ENCODE peak calls at places on chromosome 12, in seven cellular contexts. G, D, F, Z, O, J and S are unnamed samples.

GRCh38 chr12:103369929-103370328 is 125.8 kb downstream of the C12orf42 start:
- DNase-seq in F (no peak), O (no peak), G (no peak), D (no peak), J (no peak), Z (no peak), S (no peak)

GRCh38 chr12:52029686-52030085 is 21.6 kb upstream of the NR4A1 start:
- DNase-seq in J (no peak), O (peak), F (no peak), G (peak), Z (no peak), D (peak), S (peak)

GRCh38 chr12:24087294-24087693 is 137.8 kb upstream of the SOX5 start:
- DNase-seq in G (no peak), F (no peak), Z (no peak), D (no peak), J (no peak), O (no peak), S (no peak)

GRCh38 chr12:132239392-132239791 is 90.0 kb downstream of the GALNT9 start:
- DNase-seq in G (no peak), J (no peak), D (no peak), Z (no peak), F (no peak), O (no peak), S (no peak)

GRCh38 chr12:16675438-16675837 is 69.5 kb upstream of the LMO3 start:
- DNase-seq in G (no peak), F (no peak), Z (no peak), D (no peak), J (no peak), O (no peak), S (no peak)

GRCh38 chr12:49133014-49133413 is 1.8 kb upstream of the TUBA1B start:
- DNase-seq in G (no peak), F (no peak), D (no peak), O (peak), J (no peak), Z (no peak), S (no peak)

GRCh38 chr12:79373896-79374499 is 316.8 kb downstream of the PAWR start:
- DNase-seq in G (peak), J (no peak), F (no peak), O (peak), Z (no peak), D (no peak), S (peak)

GRCh38 chr12:121705514-121705913 is 7.0 kb upstream of the TMEM120B start:
- DNase-seq in Z (no peak), F (no peak), D (no peak), O (no peak), J (no peak), G (no peak), S (no peak)

GRCh38 chr12:50603817-50604639 is 99.2 kb downstream of the DIP2B start:
- DNase-seq in Z (peak), O (no peak), F (no peak), G (no peak), J (no peak), D (no peak), S (no peak)

GRCh38 chr12:93524386-93525133 is 47.9 kb upstream of the SOCS2 start:
- DNase-seq in G (no peak), F (peak), J (no peak), D (no peak), O (no peak), Z (no peak), S (no peak)

GRCh38 chr12:126196263-126196662 is 1131.0 kb downstream of the AACS start:
- DNase-seq in F (no peak), J (no peak), O (no peak), G (no peak), D (no peak), Z (no peak), S (no peak)

GRCh38 chr12:32983968-32984367 is 87.4 kb upstream of the PKP2 start:
- DNase-seq in G (no peak), F (no peak), O (no peak), D (no peak), J (no peak), Z (no peak), S (peak)

GRCh38 chr12:15038137-15038536 is 65.3 kb downstream of the PDE6H start:
- DNase-seq in D (no peak), J (no peak), O (no peak), F (no peak), G (no peak), Z (no peak), S (no peak)

GRCh38 chr12:4383304-4383865 is 3.9 kb upstream of the FGF23 start:
- DNase-seq in F (no peak), J (no peak), Z (no peak), O (no peak), D (no peak), G (peak), S (peak)

GRCh38 chr12:2168808-2169207 is 116.0 kb downstream of the CACNA1C start:
- DNase-seq in G (no peak), Z (no peak), O (peak), F (no peak), D (no peak), J (no peak), S (no peak)

GRCh38 chr12:92400006-92400405 is 254.4 kb upstream of the BTG1 start:
- DNase-seq in Z (no peak), F (no peak), J (no peak), G (no peak), D (no peak), O (no peak), S (no peak)

GRCh38 chr12:13595536-13596450 is 385.6 kb downstream of the GRIN2B start:
- DNase-seq in Z (no peak), D (peak), F (no peak), J (no peak), G (peak), O (no peak), S (no peak)

GRCh38 chr12:132487311-132487741 is 2.6 kb upstream of the FBRSL1 start:
- DNase-seq in G (no peak), F (no peak), O (no peak), J (no peak), Z (peak), D (peak), S (no peak)

GRCh38 chr12:15208140-15208539 is 13.1 kb downstream of the RERG start:
- DNase-seq in Z (no peak), J (no peak), O (peak), F (no peak), G (no peak), D (no peak), S (no peak)

GRCh38 chr12:22656835-22657234 is 31.9 kb downstream of the ETNK1 start:
- DNase-seq in G (no peak), D (no peak), Z (no peak), J (no peak), O (no peak), F (no peak), S (no peak)

GRCh38 chr12:96208801-96209534 is 14.8 kb downstream of the ELK3 start:
- DNase-seq in F (no peak), G (no peak), D (no peak), J (no peak), O (no peak), Z (no peak), S (no peak)

GRCh38 chr12:110262442-110263388 is 18.3 kb upstream of the ATP2A2 start:
- DNase-seq in O (no peak), J (no peak), D (no peak), Z (no peak), G (no peak), F (no peak), S (no peak)

GRCh38 chr12:122917508-122918227 is 21.7 kb upstream of the VPS37B start:
- DNase-seq in Z (peak), O (peak), J (no peak), G (no peak), F (peak), D (no peak), S (peak)

GRCh38 chr12:48601013-48601756 is 31.3 kb upstream of the LALBA start:
- DNase-seq in G (peak), Z (no peak), F (no peak), D (no peak), O (peak), J (no peak), S (peak)

GRCh38 chr12:72228424-72228823 is 43.7 kb upstream of the TRHDE start:
- DNase-seq in O (no peak), Z (no peak), J (no peak), F (no peak), G (no peak), D (no peak), S (no peak)

GRCh38 chr12:122909442-122910288 is 13.7 kb upstream of the VPS37B start:
- DNase-seq in G (no peak), J (no peak), Z (no peak), F (no peak), O (no peak), D (peak), S (peak)

GRCh38 chr12:85076688-85077430 is 40.7 kb downstream of the LRRIQ1 start:
- DNase-seq in G (no peak), O (peak), J (no peak), F (peak), Z (no peak), D (peak), S (peak)

GRCh38 chr12:114920828-114921579 is 237.0 kb upstream of the TBX3 start:
- DNase-seq in O (peak), Z (no peak), D (no peak), G (no peak), J (no peak), F (no peak), S (no peak)

GRCh38 chr12:6917491-6918231 is 3.3 kb downstream of the ENO2 start:
- DNase-seq in G (no peak), F (no peak), J (no peak), O (peak), Z (no peak), D (no peak), S (peak)

GRCh38 chr12:65643595-65644386 is 180.5 kb upstream of the HMGA2 start:
- DNase-seq in D (no peak), G (no peak), Z (no peak), F (no peak), J (no peak), O (peak), S (no peak)

GRCh38 chr12:104022816-104023215 is 27.2 kb downstream of the GLT8D2 start:
- DNase-seq in G (no peak), D (no peak), Z (no peak), O (no peak), F (no peak), J (no peak), S (no peak)

GRCh38 chr12:42039146-42039545 is 105.5 kb downstream of the GXYLT1 start:
- DNase-seq in Z (peak), G (no peak), F (no peak), O (peak), D (no peak), J (no peak), S (peak)

GRCh38 chr12:31232361-31232965 is 93.5 kb downstream of the SINHCAF start:
- DNase-seq in O (no peak), G (no peak), D (no peak), F (no peak), Z (no peak), J (no peak), S (no peak)

GRCh38 chr12:75489613-75490210 is 9.2 kb downstream of the GLIPR1 start:
- DNase-seq in Z (no peak), O (peak), D (no peak), F (peak), G (no peak), J (no peak), S (no peak)